ENCODE peak calls at places on chromosomes 3 and 15, in four cellular contexts. One of them, this sample, is unnamed.

GRCh38 chr3:130906374-130906995 is 12.6 kb downstream of the ATP2C1 start:
- DNase-seq in astrocyte of the spinal cord: peak
- DNase-seq in AG04450: no peak
- DNase-seq in NB4: no peak
- DNase-seq in this sample: no peak

GRCh38 chr3:42277676-42278075 is 11.7 kb upstream of the CCK start:
- DNase-seq in NB4: no peak
- DNase-seq in AG04450: no peak
- DNase-seq in astrocyte of the spinal cord: no peak
- DNase-seq in this sample: no peak

GRCh38 chr3:181711325-181712135 is at the start of gene SOX2:
- DNase-seq in astrocyte of the spinal cord: peak
- DNase-seq in NB4: peak
- DNase-seq in AG04450: no peak
- DNase-seq in this sample: no peak

GRCh38 chr15:99962006-99962561 is 228.8 kb upstream of the LYSMD4 start:
- DNase-seq in NB4: no peak
- DNase-seq in astrocyte of the spinal cord: no peak
- DNase-seq in AG04450: no peak
- DNase-seq in this sample: no peak

GRCh38 chr15:64877435-64877834 is 34.3 kb upstream of the ANKDD1A start:
- DNase-seq in astrocyte of the spinal cord: no peak
- DNase-seq in AG04450: no peak
- DNase-seq in NB4: peak
- DNase-seq in this sample: no peak

GRCh38 chr15:22884344-22884743 is 45.9 kb downstream of the NIPA2 start:
- DNase-seq in NB4: no peak
- DNase-seq in AG04450: no peak
- DNase-seq in astrocyte of the spinal cord: no peak
- DNase-seq in this sample: no peak

GRCh38 chr3:189365609-189366564 is 194.1 kb downstream of the TPRG1 start:
- DNase-seq in NB4: peak
- DNase-seq in astrocyte of the spinal cord: no peak
- DNase-seq in AG04450: no peak
- DNase-seq in this sample: no peak

GRCh38 chr3:184371570-184372018 is 6.4 kb downstream of the THPO start:
- DNase-seq in NB4: peak
- DNase-seq in astrocyte of the spinal cord: peak
- DNase-seq in AG04450: peak
- DNase-seq in this sample: peak

GRCh38 chr3:190012314-190012782 is 108.3 kb downstream of the P3H2 start:
- DNase-seq in AG04450: no peak
- DNase-seq in NB4: no peak
- DNase-seq in astrocyte of the spinal cord: peak
- DNase-seq in this sample: peak

GRCh38 chr3:32414527-32415202 is 23.0 kb downstream of the CMTM7 start:
- DNase-seq in astrocyte of the spinal cord: peak
- DNase-seq in AG04450: no peak
- DNase-seq in NB4: no peak
- DNase-seq in this sample: no peak

GRCh38 chr3:114880078-114880477 is 267.0 kb downstream of the ZBTB20 start:
- DNase-seq in astrocyte of the spinal cord: peak
- DNase-seq in NB4: no peak
- DNase-seq in AG04450: no peak
- DNase-seq in this sample: no peak

GRCh38 chr15:42078903-42079302 is 15.5 kb downstream of the PLA2G4D start:
- DNase-seq in NB4: no peak
- DNase-seq in AG04450: no peak
- DNase-seq in astrocyte of the spinal cord: no peak
- DNase-seq in this sample: no peak

GRCh38 chr15:39582977-39583585 is 2.2 kb downstream of the THBS1 start:
- DNase-seq in NB4: no peak
- DNase-seq in AG04450: no peak
- DNase-seq in astrocyte of the spinal cord: peak
- DNase-seq in this sample: no peak

GRCh38 chr3:87792532-87793321 is 266.1 kb downstream of the CGGBP1 start:
- DNase-seq in AG04450: no peak
- DNase-seq in NB4: no peak
- DNase-seq in astrocyte of the spinal cord: no peak
- DNase-seq in this sample: no peak

GRCh38 chr3:100264242-100264641 is 3.5 kb downstream of the TBC1D23 start:
- DNase-seq in AG04450: no peak
- DNase-seq in NB4: no peak
- DNase-seq in astrocyte of the spinal cord: no peak
- DNase-seq in this sample: no peak

GRCh38 chr15:65184944-65185717 is at the start of gene CLPX:
- DNase-seq in NB4: peak
- DNase-seq in astrocyte of the spinal cord: peak
- DNase-seq in AG04450: peak
- DNase-seq in this sample: peak

GRCh38 chr3:155185623-155186022 is 105.5 kb downstream of the MME start:
- DNase-seq in NB4: no peak
- DNase-seq in AG04450: peak
- DNase-seq in astrocyte of the spinal cord: peak
- DNase-seq in this sample: no peak

GRCh38 chr3:141793476-141794260 is 30.5 kb downstream of the GRK7 start:
- DNase-seq in AG04450: no peak
- DNase-seq in NB4: no peak
- DNase-seq in astrocyte of the spinal cord: no peak
- DNase-seq in this sample: no peak

GRCh38 chr3:71600646-71601288 is 17.2 kb upstream of the FOXP1 start:
- DNase-seq in AG04450: no peak
- DNase-seq in NB4: no peak
- DNase-seq in astrocyte of the spinal cord: no peak
- DNase-seq in this sample: no peak

GRCh38 chr3:127209840-127210653 is 17.1 kb downstream of the PRR23E start:
- DNase-seq in AG04450: no peak
- DNase-seq in NB4: no peak
- DNase-seq in astrocyte of the spinal cord: no peak
- DNase-seq in this sample: no peak

GRCh38 chr15:73771380-73772095 is 18.4 kb upstream of the INSYN1 start:
- DNase-seq in astrocyte of the spinal cord: no peak
- DNase-seq in AG04450: no peak
- DNase-seq in NB4: no peak
- DNase-seq in this sample: no peak

DNA sequence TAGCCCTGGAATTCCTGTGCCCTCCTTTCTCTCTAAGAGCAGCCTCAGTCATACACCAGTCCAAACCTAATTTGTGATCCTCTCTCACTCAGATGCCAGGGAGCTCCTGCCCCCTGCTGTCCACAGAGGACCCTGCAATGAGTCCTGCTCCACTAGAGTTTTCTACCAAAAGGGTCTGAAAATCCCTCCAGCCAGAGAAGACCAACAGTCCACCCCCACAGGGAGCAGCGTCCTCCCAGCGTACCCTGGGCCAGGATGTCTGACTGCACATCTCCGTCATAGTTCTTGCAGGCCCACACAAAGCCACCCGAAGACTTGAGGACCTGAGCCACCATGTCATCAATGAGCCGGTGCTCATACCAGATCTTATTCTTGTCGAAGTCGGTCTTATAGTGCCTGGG is 15.4 kb downstream of the IDH2 start:
- DNase-seq in NB4: peak
- DNase-seq in astrocyte of the spinal cord: peak
- DNase-seq in AG04450: no peak
- DNase-seq in this sample: no peak
- TF ChIP-seq CTCF in NB4: peak
- TF ChIP-seq CTCF in astrocyte of the spinal cord: peak
- TF ChIP-seq CTCF in AG04450: peak
- TF ChIP-seq CTCF in this sample: peak

DNA sequence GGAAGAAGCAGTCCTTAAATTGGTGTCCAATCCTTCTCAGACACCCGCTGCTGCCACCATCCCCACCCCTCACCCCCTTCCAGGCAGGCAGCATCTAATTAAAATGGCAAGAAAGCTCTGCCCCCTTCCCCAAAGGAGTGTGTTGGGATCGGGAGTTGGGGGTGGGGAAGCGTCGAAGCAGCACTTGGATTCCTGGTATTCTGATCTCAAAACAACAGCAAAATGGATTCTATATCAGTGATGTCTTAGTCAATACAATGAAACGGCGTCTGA is 1.4 kb downstream of the TNIK start:
- DNase-seq in astrocyte of the spinal cord: no peak
- DNase-seq in NB4: no peak
- DNase-seq in AG04450: no peak
- DNase-seq in this sample: no peak
- H3K4me3 ChIP-seq in astrocyte of the spinal cord: peak
- H3K4me3 ChIP-seq in NB4: peak
- H3K4me3 ChIP-seq in AG04450: peak
- H3K4me3 ChIP-seq in this sample: peak

GRCh38 chr3:51722362-51722761 is 15.5 kb downstream of the GRM2 start:
- DNase-seq in AG04450: no peak
- DNase-seq in NB4: peak
- DNase-seq in astrocyte of the spinal cord: no peak
- DNase-seq in this sample: no peak
- TF ChIP-seq CTCF in AG04450: no peak
- TF ChIP-seq CTCF in NB4: no peak
- TF ChIP-seq CTCF in astrocyte of the spinal cord: no peak
- TF ChIP-seq CTCF in this sample: peak

GRCh38 chr3:78670087-78670486 is 1097.7 kb downstream of the ROBO1 start:
- DNase-seq in astrocyte of the spinal cord: no peak
- DNase-seq in NB4: no peak
- DNase-seq in AG04450: no peak
- DNase-seq in this sample: no peak
- H3K4me3 ChIP-seq in astrocyte of the spinal cord: no peak
- H3K4me3 ChIP-seq in NB4: no peak
- H3K4me3 ChIP-seq in AG04450: no peak
- H3K4me3 ChIP-seq in this sample: no peak

GRCh38 chr3:139518296-139518695 is 21.2 kb downstream of the RBP1 start:
- DNase-seq in astrocyte of the spinal cord: no peak
- DNase-seq in AG04450: no peak
- DNase-seq in NB4: no peak
- DNase-seq in this sample: no peak

GRCh38 chr3:139518926-139519842 is 20.4 kb downstream of the RBP1 start:
- DNase-seq in AG04450: no peak
- DNase-seq in NB4: no peak
- DNase-seq in astrocyte of the spinal cord: no peak
- DNase-seq in this sample: no peak

GRCh38 chr3:139521811-139522210 is 17.7 kb downstream of the RBP1 start:
- DNase-seq in AG04450: no peak
- DNase-seq in NB4: no peak
- DNase-seq in astrocyte of the spinal cord: no peak
- DNase-seq in this sample: no peak

GRCh38 chr3:139521144-139521543 is 18.4 kb downstream of the RBP1 start:
- DNase-seq in astrocyte of the spinal cord: no peak
- DNase-seq in NB4: no peak
- DNase-seq in AG04450: no peak
- DNase-seq in this sample: no peak

GRCh38 chr3:139520028-139520737 is 19.4 kb downstream of the RBP1 start:
- DNase-seq in AG04450: no peak
- DNase-seq in NB4: peak
- DNase-seq in astrocyte of the spinal cord: peak
- DNase-seq in this sample: no peak
- TF ChIP-seq CTCF in AG04450: peak
- TF ChIP-seq CTCF in NB4: peak
- TF ChIP-seq CTCF in astrocyte of the spinal cord: peak
- TF ChIP-seq CTCF in this sample: peak

GRCh38 chr15:58410353-58410752 is 21.4 kb upstream of the LIPC start:
- DNase-seq in AG04450: no peak
- DNase-seq in NB4: peak
- DNase-seq in astrocyte of the spinal cord: no peak
- DNase-seq in this sample: no peak

GRCh38 chr15:58413253-58413652 is 18.5 kb upstream of the LIPC start:
- DNase-seq in AG04450: no peak
- DNase-seq in NB4: no peak
- DNase-seq in astrocyte of the spinal cord: no peak
- DNase-seq in this sample: no peak

GRCh38 chr15:58407786-58408185 is 24.0 kb upstream of the LIPC start:
- DNase-seq in astrocyte of the spinal cord: no peak
- DNase-seq in NB4: no peak
- DNase-seq in AG04450: no peak
- DNase-seq in this sample: no peak

GRCh38 chr15:58407366-58407765 is 24.4 kb upstream of the LIPC start:
- DNase-seq in NB4: no peak
- DNase-seq in astrocyte of the spinal cord: no peak
- DNase-seq in AG04450: no peak
- DNase-seq in this sample: no peak

DNA sequence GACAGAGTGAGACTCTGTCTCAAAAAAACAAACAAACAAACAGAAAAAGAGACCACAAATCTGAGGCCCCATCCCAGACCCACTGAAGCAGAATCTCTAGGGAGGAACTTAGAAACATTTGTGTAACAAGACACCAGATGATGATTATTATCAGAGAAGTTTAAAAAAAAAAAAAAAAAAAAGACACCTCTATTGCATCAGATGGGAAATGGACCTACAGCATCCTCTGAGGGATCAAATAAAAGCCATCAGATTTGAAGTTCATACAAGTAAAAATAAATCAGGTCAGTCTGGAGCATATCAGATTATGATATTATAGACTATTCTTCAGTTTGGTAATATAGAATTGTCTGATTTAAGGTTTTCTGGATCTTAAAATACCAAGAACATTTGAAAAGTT is 21.9 kb upstream of the LIPC start:
- DNase-seq in NB4: no peak
- DNase-seq in AG04450: no peak
- DNase-seq in astrocyte of the spinal cord: no peak
- DNase-seq in this sample: no peak
- H3K4me3 ChIP-seq in NB4: no peak
- H3K4me3 ChIP-seq in AG04450: no peak
- H3K4me3 ChIP-seq in astrocyte of the spinal cord: no peak
- H3K4me3 ChIP-seq in this sample: no peak

GRCh38 chr3:157204431-157204830 is 44.5 kb upstream of the CCNL1 start:
- DNase-seq in NB4: peak
- DNase-seq in AG04450: peak
- DNase-seq in astrocyte of the spinal cord: peak
- DNase-seq in this sample: peak
- TF ChIP-seq CTCF in NB4: no peak
- TF ChIP-seq CTCF in AG04450: peak
- TF ChIP-seq CTCF in astrocyte of the spinal cord: peak
- TF ChIP-seq CTCF in this sample: peak

DNA sequence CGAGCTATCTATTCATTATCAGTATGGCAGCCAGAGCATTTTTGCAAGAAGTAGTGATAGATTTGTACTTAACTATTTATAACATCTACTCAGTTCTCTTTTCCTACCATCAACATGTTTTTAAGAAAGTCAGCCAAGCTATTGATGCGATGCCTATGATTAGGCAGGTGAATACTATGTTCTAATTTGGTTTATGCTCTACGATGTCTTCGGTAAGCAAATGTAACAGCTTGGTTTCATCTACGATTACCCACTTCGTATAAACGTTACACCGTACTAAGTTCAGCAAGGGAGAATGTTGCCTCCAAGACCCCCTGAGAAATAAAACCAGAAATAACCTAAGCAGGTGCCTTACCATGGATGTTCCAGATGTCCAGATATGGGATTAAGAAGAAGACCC is 356 bp downstream of the BTLA start:
- DNase-seq in AG04450: no peak
- DNase-seq in astrocyte of the spinal cord: no peak
- DNase-seq in NB4: no peak
- DNase-seq in this sample: no peak
- H3K4me3 ChIP-seq in AG04450: no peak
- H3K4me3 ChIP-seq in astrocyte of the spinal cord: no peak
- H3K4me3 ChIP-seq in NB4: no peak
- H3K4me3 ChIP-seq in this sample: no peak

This sample was measured in Panc1.